ENCODE peak calls at places on chromosomes 2 and 18, in ten cellular contexts. O is brain microvascular endothelial cell, K is epithelial cell of prostate, W is caudate nucleus, V is testis, T is neural progenitor cell, A is upper lobe of right lung, I is transverse colon, L is A549, U is heart left ventricle. N is an unnamed sample.

GRCh38 chr2:179019260-179019659 is 30.7 kb downstream of the CCDC141 start:
- DNase-seq in O (no peak), W (no peak), T (no peak), I (no peak), K (no peak), L (no peak), A (no peak), V (no peak), U (no peak), N (no peak)

GRCh38 chr2:22056621-22057132 is 932.9 kb downstream of the TDRD15 start:
- DNase-seq in W (no peak), T (no peak), L (no peak), V (no peak), A (no peak), O (no peak), U (no peak), I (no peak), K (no peak), N (no peak)

GRCh38 chr18:63762518-63762917 is 12.7 kb upstream of the SERPINB7 start:
- DNase-seq in W (no peak), T (no peak), L (no peak), O (peak; percentile 62), K (no peak), I (no peak), A (no peak), U (no peak), V (no peak), N (no peak)

GRCh38 chr2:197675711-197676188 is 363 bp upstream of the RFTN2 start:
- DNase-seq in U (no peak), O (peak; percentile 73), I (no peak), T (peak; percentile 64), L (no peak), A (no peak), W (no peak), V (peak; percentile 30), K (no peak), N (no peak)

GRCh38 chr2:226956659-226957058 is 120.8 kb downstream of the RHBDD1 start:
- DNase-seq in A (no peak), O (no peak), W (no peak), K (no peak), T (no peak), V (no peak), I (no peak), L (no peak), U (no peak), N (no peak)

GRCh38 chr2:19073522-19073921 is 284.9 kb downstream of the OSR1 start:
- DNase-seq in I (no peak), O (peak; percentile 42), L (peak; percentile 69), U (no peak), V (no peak), W (no peak), A (no peak), K (peak; percentile 82), T (peak; percentile 45), N (no peak)

GRCh38 chr2:9637330-9637729 is 6.5 kb upstream of the YWHAQ start:
- DNase-seq in W (peak; percentile 74), T (peak; percentile 25), A (no peak), K (no peak), U (no peak), L (no peak), I (no peak), V (no peak), O (peak; percentile 56), N (no peak)

GRCh38 chr2:8285081-8285480 is 396.8 kb upstream of the ID2 start:
- DNase-seq in A (no peak), V (peak; percentile 60), T (peak; percentile 25), O (no peak), W (no peak), L (no peak), U (no peak), K (no peak), I (no peak), N (no peak)

GRCh38 chr2:194319222-194319992 is 1337.6 kb upstream of the SLC39A10 start:
- DNase-seq in W (no peak), U (no peak), A (no peak), I (no peak), T (peak; percentile 28), K (no peak), V (no peak), L (peak; percentile 31), O (no peak), N (no peak)

GRCh38 chr2:101474752-101475384 is at the start of gene RFX8:
- DNase-seq in V (no peak), A (no peak), U (no peak), L (no peak), W (peak; percentile 32), I (no peak), O (peak; percentile 84), T (no peak), K (no peak), N (no peak)

GRCh38 chr18:6542296-6542695 is 127.6 kb upstream of the L3MBTL4 start:
- DNase-seq in V (no peak), A (no peak), L (no peak), I (no peak), K (no peak), O (no peak), T (no peak), W (no peak), U (no peak), N (no peak)

GRCh38 chr18:12564378-12564777 is 93.5 kb downstream of the SPIRE1 start:
- DNase-seq in O (no peak), A (no peak), U (no peak), I (no peak), L (no peak), K (no peak), V (no peak), W (no peak), T (peak; percentile 3), N (no peak)

GRCh38 chr2:215594766-215595165 is 158.9 kb upstream of the FN1 start:
- DNase-seq in O (peak; percentile 68), I (no peak), W (no peak), T (no peak), K (no peak), U (no peak), L (no peak), V (no peak), A (no peak), N (no peak)

GRCh38 chr18:55607763-55608162 is 19.8 kb upstream of the TCF4 start:
- DNase-seq in I (no peak), O (no peak), K (no peak), L (no peak), W (no peak), U (no peak), A (no peak), V (no peak), T (no peak), N (no peak)

DNA sequence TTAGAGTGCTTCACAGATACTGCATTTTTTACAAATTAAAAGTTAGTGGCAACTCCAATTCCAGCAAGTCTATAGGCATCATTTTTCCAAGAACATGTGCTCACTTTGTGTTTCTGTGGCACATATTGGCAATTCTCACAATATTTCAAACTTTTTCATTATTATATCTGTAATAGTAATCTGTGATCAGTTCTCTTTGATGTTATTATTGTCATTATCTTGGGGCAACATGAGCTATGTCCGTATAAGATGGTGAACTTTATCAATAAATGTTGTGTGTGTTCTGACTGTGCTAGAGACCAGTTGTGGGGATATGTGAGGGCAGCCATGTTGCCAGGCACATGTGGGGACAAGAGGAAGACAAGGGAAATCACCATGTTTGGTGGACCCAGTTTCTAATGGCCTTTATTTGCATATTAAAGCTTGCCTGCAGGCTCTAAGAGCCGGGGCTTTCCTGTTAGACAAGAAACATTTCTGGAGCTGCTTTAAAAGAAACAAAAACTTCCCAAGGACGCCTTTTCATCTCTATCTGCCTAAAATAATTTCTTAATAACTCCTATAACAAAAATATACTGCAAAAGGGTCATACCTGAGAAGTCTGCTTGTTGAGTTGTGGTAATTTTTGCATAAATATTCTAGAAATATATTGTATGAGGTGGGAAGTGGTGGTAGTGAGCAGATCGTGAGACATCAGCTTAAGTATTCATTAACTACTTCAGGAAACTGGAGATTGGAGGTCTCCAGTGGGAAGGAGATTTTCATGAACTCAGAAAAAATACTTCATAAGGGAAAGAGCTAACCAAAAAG is 37.2 kb downstream of the KYNU start:
- DNase-seq in W (no peak), A (no peak), K (no peak), O (no peak), L (no peak), V (no peak), T (no peak), I (no peak), U (no peak), N (no peak)
- H3K27ac ChIP-seq in W (no peak overlapping the region), A (no peak overlapping the region), K (no peak overlapping the region), O (no peak overlapping the region), L (no peak overlapping the region), V (no peak overlapping the region), T (no peak overlapping the region), I (no peak overlapping the region), U (no peak overlapping the region), N (no peak overlapping the region)

DNA sequence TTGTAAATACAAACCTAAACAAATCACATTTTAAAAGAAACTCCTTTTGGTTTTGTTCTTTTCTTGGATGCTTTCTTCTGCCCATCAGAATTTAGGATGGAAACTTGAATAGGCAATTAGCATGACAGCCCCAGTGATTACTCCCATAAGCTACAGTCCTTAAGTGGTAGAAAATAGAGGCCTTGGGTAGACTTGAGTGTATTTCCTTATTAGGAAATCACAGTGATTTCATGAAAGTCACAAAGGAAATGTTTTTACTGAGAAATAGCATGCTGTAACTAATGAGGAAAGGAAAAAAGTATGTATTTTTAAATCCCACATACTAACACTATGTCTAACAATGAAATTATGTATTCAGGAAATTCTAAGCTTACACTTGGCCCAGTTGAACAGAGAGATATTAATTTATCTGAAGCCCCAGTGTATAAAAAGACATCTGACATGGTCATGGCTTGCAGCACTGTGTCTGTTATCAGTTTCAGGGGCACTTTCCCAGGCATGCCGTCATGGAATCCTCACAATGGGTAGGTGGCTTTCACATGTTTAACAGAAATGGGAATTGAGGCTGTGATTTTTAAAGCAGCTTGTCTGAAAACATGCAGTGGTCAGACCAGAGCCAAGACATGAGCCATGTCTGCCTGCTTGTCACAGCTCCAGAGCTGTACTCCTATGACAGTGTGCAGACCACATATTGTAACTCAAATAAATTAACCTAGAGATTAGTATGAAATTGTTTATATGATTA is 79.7 kb upstream of the TRIB2 start:
- DNase-seq in A (no peak), K (no peak), U (no peak), W (no peak), T (no peak), V (no peak), O (peak; percentile 5), I (no peak), L (no peak), N (no peak)
- H3K27ac ChIP-seq in A (no peak overlapping the region), K (no peak overlapping the region), U (no peak overlapping the region), W (no peak overlapping the region), T (no peak overlapping the region), V (no peak overlapping the region), O (no peak overlapping the region), I (peak overlapping the region; percentile 30), L (no peak overlapping the region), N (no peak overlapping the region)

GRCh38 chr2:38076710-38077430 is 919 bp upstream of the CYP1B1 start:
- DNase-seq in O (peak; percentile 87), I (peak; percentile 63), K (peak; percentile 52), T (peak; percentile 82), W (peak; percentile 69), A (peak; percentile 95), V (peak; percentile 84), U (peak; percentile 89), L (peak; percentile 93), N (peak; percentile 90)
- H3K27ac ChIP-seq in O (peak overlapping the region; percentile 71), I (peak overlapping the region; percentile 82), K (peak overlapping the region; percentile 60), T (no peak overlapping the region), W (peak overlapping the region; percentile 44), A (peak overlapping the region; percentile 93), V (peak overlapping the region; percentile 88), U (peak overlapping the region; percentile 85), L (peak overlapping the region; percentile 84), N (peak overlapping the region; percentile 92)

DNA sequence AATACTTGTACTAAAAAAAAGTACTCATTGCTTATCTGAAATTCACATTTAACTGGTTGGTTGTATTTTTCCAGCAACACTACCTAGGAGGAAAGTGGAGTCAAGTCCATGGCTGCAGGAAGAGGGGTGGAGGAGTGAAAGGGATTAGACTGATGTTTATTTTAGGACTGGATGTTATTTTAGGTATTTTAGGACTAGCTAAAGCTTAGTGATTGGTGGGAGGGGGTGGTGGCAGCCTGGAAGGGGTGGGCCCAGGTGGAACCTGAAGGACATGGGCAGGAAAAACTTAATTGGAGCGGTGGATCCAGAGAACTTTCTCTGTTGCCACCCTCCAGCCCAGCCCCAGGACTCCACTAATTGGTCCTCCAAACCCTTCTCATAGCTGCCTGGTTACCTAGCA is 3.9 kb upstream of the TMBIM1 start:
- DNase-seq in K (no peak), L (no peak), I (no peak), A (no peak), W (no peak), U (no peak), V (no peak), T (no peak), O (no peak), N (no peak)
- H3K27ac ChIP-seq in K (peak overlapping the region; percentile 99), L (no peak overlapping the region), I (no peak overlapping the region), A (no peak overlapping the region), W (peak overlapping the region; percentile 90), U (no peak overlapping the region), V (no peak overlapping the region), T (no peak overlapping the region), O (no peak overlapping the region), N (peak overlapping the region; percentile 34)